ENCODE peak calls at places on chromosomes 5 and 9, in six cellular contexts. One of them, this sample, is unnamed.

GRCh38 chr9:16828335-16829281 is 41.9 kb downstream of the BNC2 start:
- DNase-seq in HepG2: no peak
- DNase-seq in A549: no peak
- DNase-seq in K562: no peak
- DNase-seq in GM12878: no peak
- DNase-seq in SK-N-SH: peak
- DNase-seq in this sample: peak

GRCh38 chr5:141510850-141511718 is 22.2 kb downstream of the PCDHGC5 start:
- DNase-seq in HepG2: no peak
- DNase-seq in A549: no peak
- DNase-seq in K562: no peak
- DNase-seq in GM12878: peak
- DNase-seq in SK-N-SH: no peak
- DNase-seq in this sample: no peak

GRCh38 chr5:160129841-160130240 is 10.6 kb upstream of the PWWP2A start:
- DNase-seq in HepG2: no peak
- DNase-seq in A549: no peak
- DNase-seq in K562: no peak
- DNase-seq in GM12878: no peak
- DNase-seq in SK-N-SH: no peak
- DNase-seq in this sample: no peak

GRCh38 chr9:131393622-131394463 is at the start of gene PRRC2B:
- DNase-seq in HepG2: peak
- DNase-seq in A549: peak
- DNase-seq in K562: peak
- DNase-seq in GM12878: no peak
- DNase-seq in SK-N-SH: peak
- DNase-seq in this sample: peak

GRCh38 chr9:14704281-14704680 is 11.0 kb upstream of the ZDHHC21 start:
- DNase-seq in HepG2: no peak
- DNase-seq in A549: no peak
- DNase-seq in K562: no peak
- DNase-seq in GM12878: no peak
- DNase-seq in SK-N-SH: no peak
- DNase-seq in this sample: no peak

GRCh38 chr5:10064546-10065215 is 185.0 kb downstream of the ATPSCKMT start:
- DNase-seq in HepG2: no peak
- DNase-seq in A549: no peak
- DNase-seq in K562: no peak
- DNase-seq in GM12878: no peak
- DNase-seq in SK-N-SH: no peak
- DNase-seq in this sample: no peak

GRCh38 chr5:132674671-132675506 is 1.1 kb downstream of the IL4 start:
- DNase-seq in HepG2: peak
- DNase-seq in A549: peak
- DNase-seq in K562: no peak
- DNase-seq in GM12878: peak
- DNase-seq in SK-N-SH: no peak
- DNase-seq in this sample: no peak

GRCh38 chr9:108950168-108950567 is 16.0 kb downstream of the ABITRAM start:
- DNase-seq in HepG2: no peak
- DNase-seq in A549: no peak
- DNase-seq in K562: no peak
- DNase-seq in GM12878: no peak
- DNase-seq in SK-N-SH: no peak
- DNase-seq in this sample: no peak

GRCh38 chr5:140239939-140240700 is 62.8 kb downstream of the PFDN1 start:
- DNase-seq in HepG2: peak
- DNase-seq in A549: peak
- DNase-seq in K562: peak
- DNase-seq in GM12878: no peak
- DNase-seq in SK-N-SH: peak
- DNase-seq in this sample: peak

GRCh38 chr9:133818444-133818843 is 80.3 kb upstream of the SARDH start:
- DNase-seq in HepG2: peak
- DNase-seq in A549: peak
- DNase-seq in K562: no peak
- DNase-seq in GM12878: no peak
- DNase-seq in SK-N-SH: no peak
- DNase-seq in this sample: no peak

GRCh38 chr5:168227001-168227400 is 64.4 kb upstream of the WWC1 start:
- DNase-seq in HepG2: no peak
- DNase-seq in A549: no peak
- DNase-seq in K562: no peak
- DNase-seq in GM12878: no peak
- DNase-seq in SK-N-SH: no peak
- DNase-seq in this sample: no peak

GRCh38 chr5:94173100-94173499 is 431.7 kb upstream of the POU5F2 start:
- DNase-seq in HepG2: no peak
- DNase-seq in A549: no peak
- DNase-seq in K562: no peak
- DNase-seq in GM12878: no peak
- DNase-seq in SK-N-SH: no peak
- DNase-seq in this sample: no peak

GRCh38 chr9:129133067-129133466 is 21.9 kb downstream of the PTPA start:
- DNase-seq in HepG2: no peak
- DNase-seq in A549: no peak
- DNase-seq in K562: no peak
- DNase-seq in GM12878: no peak
- DNase-seq in SK-N-SH: no peak
- DNase-seq in this sample: no peak

GRCh38 chr5:16784843-16785791 is 151.0 kb downstream of the MYO10 start:
- DNase-seq in HepG2: no peak
- DNase-seq in A549: no peak
- DNase-seq in K562: no peak
- DNase-seq in GM12878: peak
- DNase-seq in SK-N-SH: no peak
- DNase-seq in this sample: no peak

GRCh38 chr9:74078647-74079046 is 418.5 kb upstream of the RORB start:
- DNase-seq in HepG2: no peak
- DNase-seq in A549: no peak
- DNase-seq in K562: no peak
- DNase-seq in GM12878: no peak
- DNase-seq in SK-N-SH: no peak
- DNase-seq in this sample: no peak

GRCh38 chr9:18149457-18150011 is 324.4 kb upstream of the ADAMTSL1 start:
- DNase-seq in HepG2: no peak
- DNase-seq in A549: no peak
- DNase-seq in K562: no peak
- DNase-seq in GM12878: no peak
- DNase-seq in SK-N-SH: no peak
- DNase-seq in this sample: no peak

GRCh38 chr9:136226680-136227410 is 18.8 kb downstream of the QSOX2 start:
- DNase-seq in HepG2: no peak
- DNase-seq in A549: no peak
- DNase-seq in K562: no peak
- DNase-seq in GM12878: no peak
- DNase-seq in SK-N-SH: no peak
- DNase-seq in this sample: no peak

GRCh38 chr9:136228107-136228875 is 17.3 kb downstream of the QSOX2 start:
- DNase-seq in HepG2: peak
- DNase-seq in A549: peak
- DNase-seq in K562: peak
- DNase-seq in GM12878: no peak
- DNase-seq in SK-N-SH: no peak
- DNase-seq in this sample: no peak

GRCh38 chr9:136223871-136224640 is 19.1 kb upstream of the LHX3 start:
- DNase-seq in HepG2: no peak
- DNase-seq in A549: no peak
- DNase-seq in K562: no peak
- DNase-seq in GM12878: no peak
- DNase-seq in SK-N-SH: no peak
- DNase-seq in this sample: no peak

GRCh38 chr9:136225366-136225747 is 20.3 kb downstream of the QSOX2 start:
- DNase-seq in HepG2: no peak
- DNase-seq in A549: no peak
- DNase-seq in K562: no peak
- DNase-seq in GM12878: peak
- DNase-seq in SK-N-SH: no peak
- DNase-seq in this sample: no peak

GRCh38 chr9:136225748-136226679 is 19.6 kb downstream of the QSOX2 start:
- DNase-seq in HepG2: peak
- DNase-seq in A549: peak
- DNase-seq in K562: peak
- DNase-seq in GM12878: peak
- DNase-seq in SK-N-SH: peak
- DNase-seq in this sample: peak
- TF ChIP-seq CHD2 in HepG2: no peak
- TF ChIP-seq CHD2 in A549: no peak
- TF ChIP-seq CHD2 in K562: no peak
- TF ChIP-seq CHD2 in GM12878: no peak
- TF ChIP-seq CHD2 in SK-N-SH: no peak
- TF ChIP-seq CHD2 in this sample: no peak

DNA sequence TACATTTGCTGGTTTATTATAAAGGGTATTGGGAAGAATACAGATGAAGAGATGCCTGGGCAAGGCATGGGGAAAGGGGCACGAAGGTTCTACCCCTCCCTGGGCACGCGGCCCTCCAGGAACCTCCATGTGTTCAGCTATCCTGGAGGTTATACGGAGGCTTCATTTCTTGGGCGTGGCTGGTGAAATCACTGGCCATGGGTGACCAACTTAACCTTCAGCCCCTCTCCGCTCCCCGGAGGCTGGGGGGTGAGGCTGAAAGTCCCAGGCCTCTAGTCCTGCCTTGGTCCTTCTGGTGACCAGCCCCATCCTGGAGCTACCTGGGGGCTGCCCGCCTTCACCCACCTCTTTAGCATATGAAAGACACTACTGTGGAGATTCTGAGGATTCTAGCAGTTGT is 17.0 kb upstream of the RNF130 start:
- DNase-seq in HepG2: no peak
- DNase-seq in A549: no peak
- DNase-seq in K562: no peak
- DNase-seq in GM12878: no peak
- DNase-seq in SK-N-SH: no peak
- DNase-seq in this sample: no peak
- TF ChIP-seq CHD2 in HepG2: no peak
- TF ChIP-seq CHD2 in A549: no peak
- TF ChIP-seq CHD2 in K562: no peak
- TF ChIP-seq CHD2 in GM12878: no peak
- TF ChIP-seq CHD2 in SK-N-SH: no peak
- TF ChIP-seq CHD2 in this sample: no peak

GRCh38 chr5:38534122-38534408 is 22.4 kb downstream of the LIFR start:
- DNase-seq in HepG2: no peak
- DNase-seq in A549: no peak
- DNase-seq in K562: no peak
- DNase-seq in GM12878: no peak
- DNase-seq in SK-N-SH: no peak
- DNase-seq in this sample: no peak
- TF ChIP-seq CHD2 in HepG2: no peak
- TF ChIP-seq CHD2 in A549: no peak
- TF ChIP-seq CHD2 in K562: no peak
- TF ChIP-seq CHD2 in GM12878: no peak
- TF ChIP-seq CHD2 in SK-N-SH: no peak
- TF ChIP-seq CHD2 in this sample: no peak

DNA sequence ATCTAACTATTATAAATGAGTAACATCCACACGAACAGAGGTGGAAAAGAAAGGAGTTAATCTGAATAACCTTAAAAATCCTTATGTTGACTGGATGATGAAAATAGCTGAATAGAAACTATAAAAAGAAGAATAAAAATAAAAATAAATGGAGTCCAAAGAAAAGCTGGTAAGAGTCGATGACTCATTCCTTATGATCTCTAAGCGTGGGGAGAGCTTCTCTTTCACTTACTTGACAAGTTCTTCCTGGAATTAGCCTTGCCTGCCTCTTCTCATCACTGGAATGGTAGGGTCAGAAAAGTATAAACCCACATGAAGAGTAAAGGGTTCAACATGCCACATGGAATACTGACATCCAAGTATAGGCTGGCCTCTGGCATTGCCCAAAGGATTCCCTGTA is 477.0 kb upstream of the RGMB start:
- DNase-seq in HepG2: no peak
- DNase-seq in A549: no peak
- DNase-seq in K562: no peak
- DNase-seq in GM12878: no peak
- DNase-seq in SK-N-SH: no peak
- DNase-seq in this sample: no peak
- TF ChIP-seq CHD2 in HepG2: no peak
- TF ChIP-seq CHD2 in A549: no peak
- TF ChIP-seq CHD2 in K562: no peak
- TF ChIP-seq CHD2 in GM12878: no peak
- TF ChIP-seq CHD2 in SK-N-SH: no peak
- TF ChIP-seq CHD2 in this sample: no peak

GRCh38 chr5:2019716-2020115 is 137.0 kb upstream of the IRX4 start:
- DNase-seq in HepG2: no peak
- DNase-seq in A549: no peak
- DNase-seq in K562: no peak
- DNase-seq in GM12878: no peak
- DNase-seq in SK-N-SH: no peak
- DNase-seq in this sample: peak

GRCh38 chr5:2015961-2016360 is 133.2 kb upstream of the IRX4 start:
- DNase-seq in HepG2: no peak
- DNase-seq in A549: no peak
- DNase-seq in K562: no peak
- DNase-seq in GM12878: no peak
- DNase-seq in SK-N-SH: no peak
- DNase-seq in this sample: no peak

GRCh38 chr5:2018390-2018724 is 135.6 kb upstream of the IRX4 start:
- DNase-seq in HepG2: no peak
- DNase-seq in A549: no peak
- DNase-seq in K562: no peak
- DNase-seq in GM12878: no peak
- DNase-seq in SK-N-SH: no peak
- DNase-seq in this sample: no peak

GRCh38 chr5:2015116-2015848 is 132.6 kb upstream of the IRX4 start:
- DNase-seq in HepG2: no peak
- DNase-seq in A549: no peak
- DNase-seq in K562: no peak
- DNase-seq in GM12878: no peak
- DNase-seq in SK-N-SH: no peak
- DNase-seq in this sample: no peak

GRCh38 chr5:2017540-2018389 is 135.0 kb upstream of the IRX4 start:
- DNase-seq in HepG2: peak
- DNase-seq in A549: peak
- DNase-seq in K562: peak
- DNase-seq in GM12878: no peak
- DNase-seq in SK-N-SH: peak
- DNase-seq in this sample: peak
- TF ChIP-seq CHD2 in HepG2: no peak
- TF ChIP-seq CHD2 in A549: no peak
- TF ChIP-seq CHD2 in K562: no peak
- TF ChIP-seq CHD2 in GM12878: no peak
- TF ChIP-seq CHD2 in SK-N-SH: no peak
- TF ChIP-seq CHD2 in this sample: no peak

GRCh38 chr9:89483592-89484474 is 14.1 kb downstream of the SEMA4D start:
- DNase-seq in HepG2: no peak
- DNase-seq in A549: no peak
- DNase-seq in K562: no peak
- DNase-seq in GM12878: no peak
- DNase-seq in SK-N-SH: no peak
- DNase-seq in this sample: no peak
- TF ChIP-seq CHD2 in HepG2: no peak
- TF ChIP-seq CHD2 in A549: no peak
- TF ChIP-seq CHD2 in K562: no peak
- TF ChIP-seq CHD2 in GM12878: no peak
- TF ChIP-seq CHD2 in SK-N-SH: no peak
- TF ChIP-seq CHD2 in this sample: no peak